ENCODE peak calls at places on chromosomes 12 and 14, in six cellular contexts. E, W, B, A, R and P are unnamed samples.

GRCh38 chr14:20631023-20631820 is 10.3 kb downstream of the OR6S1 start:
- DNase-seq in E (peak), W (peak), B (peak), A (no peak), R (peak), P (peak)

GRCh38 chr14:62934439-62934838 is 110.8 kb downstream of the KCNH5 start:
- DNase-seq in E (no peak), W (no peak), B (no peak), A (no peak), R (no peak), P (no peak)

GRCh38 chr12:89350661-89351488 is 1.4 kb downstream of the DUSP6 start:
- DNase-seq in E (peak), W (peak), B (no peak), A (peak), R (no peak), P (no peak)

GRCh38 chr12:48744251-48745008 is 27.9 kb upstream of the CCNT1 start:
- DNase-seq in E (no peak), W (no peak), B (no peak), A (no peak), R (no peak), P (no peak)

GRCh38 chr12:6370994-6371754 is 4.2 kb downstream of the SCNN1A start:
- DNase-seq in E (peak), W (peak), B (peak), A (no peak), R (peak), P (no peak)

GRCh38 chr12:55931317-55931779 is 386 bp downstream of the DGKA start:
- DNase-seq in E (peak), W (peak), B (no peak), A (peak), R (no peak), P (no peak)

GRCh38 chr12:56834886-56835285 is 71.8 kb downstream of the HSD17B6 start:
- DNase-seq in E (no peak), W (no peak), B (no peak), A (no peak), R (no peak), P (no peak)

GRCh38 chr14:103563089-103563620 is 395 bp downstream of the COA8 start:
- DNase-seq in E (peak), W (no peak), B (peak), A (no peak), R (no peak), P (no peak)

GRCh38 chr12:10119072-10119471 is 10.9 kb downstream of the CLEC7A start:
- DNase-seq in E (peak), W (no peak), B (no peak), A (no peak), R (no peak), P (no peak)